ENCODE peak calls at places on chromosome 21, in ten cellular contexts. One of them, this sample, is unnamed.

GRCh38 chr21:16058896-16059295 is 329.1 kb downstream of the USP25 start:
- DNase-seq in GM19239: no peak
- DNase-seq in cardiac muscle cell: no peak
- DNase-seq in fibroblast of mammary gland: no peak
- DNase-seq in stimulated activated CD8-positive, alpha-beta memory T cell treated with anti-CD3 and anti-CD28 coated beads, Interleukin-15, amount 100 ng/mL, for 48 hours: no peak
- DNase-seq in LoVo: no peak
- DNase-seq in HFF-Myc: no peak
- DNase-seq in NCI-H460: no peak
- DNase-seq in fibroblast of lung: peak
- DNase-seq in AG08395: peak
- DNase-seq in this sample: no peak

GRCh38 chr21:36733857-36734256 is 34.9 kb downstream of the SIM2 start:
- DNase-seq in GM19239: no peak
- DNase-seq in cardiac muscle cell: no peak
- DNase-seq in fibroblast of mammary gland: no peak
- DNase-seq in stimulated activated CD8-positive, alpha-beta memory T cell treated with anti-CD3 and anti-CD28 coated beads, Interleukin-15, amount 100 ng/mL, for 48 hours: no peak
- DNase-seq in LoVo: no peak
- DNase-seq in HFF-Myc: no peak
- DNase-seq in NCI-H460: no peak
- DNase-seq in fibroblast of lung: no peak
- DNase-seq in AG08395: no peak
- DNase-seq in this sample: no peak

GRCh38 chr21:45051580-45052434 is 22.6 kb upstream of the ADARB1 start:
- DNase-seq in GM19239: no peak
- DNase-seq in cardiac muscle cell: no peak
- DNase-seq in fibroblast of mammary gland: no peak
- DNase-seq in stimulated activated CD8-positive, alpha-beta memory T cell treated with anti-CD3 and anti-CD28 coated beads, Interleukin-15, amount 100 ng/mL, for 48 hours: no peak
- DNase-seq in LoVo: no peak
- DNase-seq in HFF-Myc: no peak
- DNase-seq in NCI-H460: no peak
- DNase-seq in fibroblast of lung: no peak
- DNase-seq in AG08395: no peak
- DNase-seq in this sample: no peak

GRCh38 chr21:15058718-15059316 is 6.0 kb downstream of the NRIP1 start:
- DNase-seq in GM19239: no peak
- DNase-seq in cardiac muscle cell: no peak
- DNase-seq in fibroblast of mammary gland: peak
- DNase-seq in stimulated activated CD8-positive, alpha-beta memory T cell treated with anti-CD3 and anti-CD28 coated beads, Interleukin-15, amount 100 ng/mL, for 48 hours: no peak
- DNase-seq in LoVo: peak
- DNase-seq in HFF-Myc: no peak
- DNase-seq in NCI-H460: no peak
- DNase-seq in fibroblast of lung: peak
- DNase-seq in AG08395: peak
- DNase-seq in this sample: no peak

GRCh38 chr21:32562915-32563314 is 22.4 kb downstream of the TCP10L start:
- DNase-seq in GM19239: no peak
- DNase-seq in cardiac muscle cell: no peak
- DNase-seq in fibroblast of mammary gland: no peak
- DNase-seq in stimulated activated CD8-positive, alpha-beta memory T cell treated with anti-CD3 and anti-CD28 coated beads, Interleukin-15, amount 100 ng/mL, for 48 hours: no peak
- DNase-seq in LoVo: no peak
- DNase-seq in HFF-Myc: no peak
- DNase-seq in NCI-H460: no peak
- DNase-seq in fibroblast of lung: no peak
- DNase-seq in AG08395: no peak
- DNase-seq in this sample: no peak

GRCh38 chr21:46109251-46110221 is 11.6 kb downstream of the COL6A2 start:
- DNase-seq in GM19239: no peak
- DNase-seq in cardiac muscle cell: no peak
- DNase-seq in fibroblast of mammary gland: peak
- DNase-seq in stimulated activated CD8-positive, alpha-beta memory T cell treated with anti-CD3 and anti-CD28 coated beads, Interleukin-15, amount 100 ng/mL, for 48 hours: no peak
- DNase-seq in LoVo: no peak
- DNase-seq in HFF-Myc: no peak
- DNase-seq in NCI-H460: no peak
- DNase-seq in fibroblast of lung: no peak
- DNase-seq in AG08395: peak
- DNase-seq in this sample: no peak

GRCh38 chr21:14734191-14734590 is 188.1 kb upstream of the SAMSN1 start:
- DNase-seq in GM19239: no peak
- DNase-seq in cardiac muscle cell: no peak
- DNase-seq in fibroblast of mammary gland: no peak
- DNase-seq in stimulated activated CD8-positive, alpha-beta memory T cell treated with anti-CD3 and anti-CD28 coated beads, Interleukin-15, amount 100 ng/mL, for 48 hours: no peak
- DNase-seq in LoVo: no peak
- DNase-seq in HFF-Myc: no peak
- DNase-seq in NCI-H460: no peak
- DNase-seq in fibroblast of lung: no peak
- DNase-seq in AG08395: no peak
- DNase-seq in this sample: no peak

GRCh38 chr21:16492356-16492755 is 762.6 kb downstream of the USP25 start:
- DNase-seq in GM19239: no peak
- DNase-seq in cardiac muscle cell: no peak
- DNase-seq in fibroblast of mammary gland: no peak
- DNase-seq in stimulated activated CD8-positive, alpha-beta memory T cell treated with anti-CD3 and anti-CD28 coated beads, Interleukin-15, amount 100 ng/mL, for 48 hours: no peak
- DNase-seq in LoVo: no peak
- DNase-seq in HFF-Myc: no peak
- DNase-seq in NCI-H460: no peak
- DNase-seq in fibroblast of lung: no peak
- DNase-seq in AG08395: no peak
- DNase-seq in this sample: no peak

GRCh38 chr21:15752763-15753407 is 23.1 kb downstream of the USP25 start:
- DNase-seq in GM19239: no peak
- DNase-seq in cardiac muscle cell: no peak
- DNase-seq in fibroblast of mammary gland: no peak
- DNase-seq in stimulated activated CD8-positive, alpha-beta memory T cell treated with anti-CD3 and anti-CD28 coated beads, Interleukin-15, amount 100 ng/mL, for 48 hours: no peak
- DNase-seq in LoVo: no peak
- DNase-seq in HFF-Myc: no peak
- DNase-seq in NCI-H460: no peak
- DNase-seq in fibroblast of lung: no peak
- DNase-seq in AG08395: no peak
- DNase-seq in this sample: no peak

GRCh38 chr21:34061983-34062382 is 11.4 kb upstream of the MRPS6 start:
- DNase-seq in GM19239: no peak
- DNase-seq in cardiac muscle cell: no peak
- DNase-seq in fibroblast of mammary gland: peak
- DNase-seq in stimulated activated CD8-positive, alpha-beta memory T cell treated with anti-CD3 and anti-CD28 coated beads, Interleukin-15, amount 100 ng/mL, for 48 hours: no peak
- DNase-seq in LoVo: no peak
- DNase-seq in HFF-Myc: no peak
- DNase-seq in NCI-H460: no peak
- DNase-seq in fibroblast of lung: no peak
- DNase-seq in AG08395: no peak
- DNase-seq in this sample: no peak

GRCh38 chr21:15060776-15061175 is 4.0 kb downstream of the NRIP1 start:
- DNase-seq in GM19239: no peak
- DNase-seq in cardiac muscle cell: no peak
- DNase-seq in fibroblast of mammary gland: no peak
- DNase-seq in stimulated activated CD8-positive, alpha-beta memory T cell treated with anti-CD3 and anti-CD28 coated beads, Interleukin-15, amount 100 ng/mL, for 48 hours: no peak
- DNase-seq in LoVo: no peak
- DNase-seq in HFF-Myc: no peak
- DNase-seq in NCI-H460: no peak
- DNase-seq in fibroblast of lung: peak
- DNase-seq in AG08395: peak
- DNase-seq in this sample: no peak

GRCh38 chr21:42616366-42617340 is 36.8 kb upstream of the PDE9A start:
- DNase-seq in GM19239: no peak
- DNase-seq in cardiac muscle cell: no peak
- DNase-seq in fibroblast of mammary gland: no peak
- DNase-seq in stimulated activated CD8-positive, alpha-beta memory T cell treated with anti-CD3 and anti-CD28 coated beads, Interleukin-15, amount 100 ng/mL, for 48 hours: no peak
- DNase-seq in LoVo: no peak
- DNase-seq in HFF-Myc: no peak
- DNase-seq in NCI-H460: no peak
- DNase-seq in fibroblast of lung: no peak
- DNase-seq in AG08395: no peak
- DNase-seq in this sample: no peak

GRCh38 chr21:36185498-36185897 is 28.9 kb downstream of the DOP1B start:
- DNase-seq in GM19239: no peak
- DNase-seq in cardiac muscle cell: no peak
- DNase-seq in fibroblast of mammary gland: no peak
- DNase-seq in stimulated activated CD8-positive, alpha-beta memory T cell treated with anti-CD3 and anti-CD28 coated beads, Interleukin-15, amount 100 ng/mL, for 48 hours: no peak
- DNase-seq in LoVo: no peak
- DNase-seq in HFF-Myc: no peak
- DNase-seq in NCI-H460: no peak
- DNase-seq in fibroblast of lung: no peak
- DNase-seq in AG08395: no peak
- DNase-seq in this sample: no peak

GRCh38 chr21:21971384-21971783 is 973.2 kb downstream of the NCAM2 start:
- DNase-seq in GM19239: no peak
- DNase-seq in cardiac muscle cell: no peak
- DNase-seq in fibroblast of mammary gland: no peak
- DNase-seq in stimulated activated CD8-positive, alpha-beta memory T cell treated with anti-CD3 and anti-CD28 coated beads, Interleukin-15, amount 100 ng/mL, for 48 hours: no peak
- DNase-seq in LoVo: no peak
- DNase-seq in HFF-Myc: no peak
- DNase-seq in NCI-H460: no peak
- DNase-seq in fibroblast of lung: no peak
- DNase-seq in AG08395: no peak
- DNase-seq in this sample: no peak

GRCh38 chr21:35014302-35015044 is 34.6 kb downstream of the RUNX1 start:
- DNase-seq in GM19239: no peak
- DNase-seq in cardiac muscle cell: no peak
- DNase-seq in fibroblast of mammary gland: no peak
- DNase-seq in stimulated activated CD8-positive, alpha-beta memory T cell treated with anti-CD3 and anti-CD28 coated beads, Interleukin-15, amount 100 ng/mL, for 48 hours: no peak
- DNase-seq in LoVo: no peak
- DNase-seq in HFF-Myc: no peak
- DNase-seq in NCI-H460: no peak
- DNase-seq in fibroblast of lung: no peak
- DNase-seq in AG08395: no peak
- DNase-seq in this sample: no peak

GRCh38 chr21:27674037-27674436 is 707.1 kb upstream of the ADAMTS5 start:
- DNase-seq in GM19239: no peak
- DNase-seq in cardiac muscle cell: no peak
- DNase-seq in fibroblast of mammary gland: peak
- DNase-seq in stimulated activated CD8-positive, alpha-beta memory T cell treated with anti-CD3 and anti-CD28 coated beads, Interleukin-15, amount 100 ng/mL, for 48 hours: no peak
- DNase-seq in LoVo: no peak
- DNase-seq in HFF-Myc: peak
- DNase-seq in NCI-H460: no peak
- DNase-seq in fibroblast of lung: peak
- DNase-seq in AG08395: peak
- DNase-seq in this sample: no peak

This sample was measured in 8988T.